ENCODE peak calls at places on chromosomes 7 and 10, in five cellular contexts. O is EL, T is NCI-H1417, H is OCI-LY7, B is body of pancreas. P is an unnamed sample.

GRCh38 chr10:572066-572465 is 117.4 kb downstream of the DIP2C start:
- DNase-seq in O (no peak), T (no peak), H (no peak), B (no peak), P (no peak)

GRCh38 chr7:50416509-50417299 is 33.4 kb downstream of the FIGNL1 start:
- DNase-seq in O (no peak), T (no peak), H (peak), B (no peak), P (no peak)

GRCh38 chr7:70776627-70777101 is 355.3 kb upstream of the GALNT17 start:
- DNase-seq in O (no peak), T (no peak), H (no peak), B (no peak), P (no peak)

GRCh38 chr7:40331915-40332314 is 197.1 kb downstream of the SUGCT start:
- DNase-seq in O (peak), T (no peak), H (no peak), B (no peak), P (no peak)

GRCh38 chr7:39540320-39540719 is 25.9 kb upstream of the YAE1 start:
- DNase-seq in O (no peak), T (peak), H (no peak), B (no peak), P (no peak)

GRCh38 chr10:7872041-7872442 is 53.7 kb downstream of the TAF3 start:
- DNase-seq in O (peak), T (peak), H (peak), B (no peak), P (no peak)

GRCh38 chr7:94303736-94304135 is 91.0 kb upstream of the COL1A2 start:
- DNase-seq in O (peak), T (no peak), H (no peak), B (no peak), P (no peak)

GRCh38 chr10:99370993-99371392 is 41.8 kb downstream of the CNNM1 start:
- DNase-seq in O (peak), T (peak), H (peak), B (peak), P (no peak)

GRCh38 chr7:81527651-81528050 is 242.2 kb downstream of the HGF start:
- DNase-seq in O (peak), T (no peak), H (peak), B (no peak), P (no peak)

GRCh38 chr10:43981232-43981631 is 332.6 kb upstream of the ZNF32 start:
- DNase-seq in O (no peak), T (no peak), H (no peak), B (no peak), P (no peak)

GRCh38 chr10:45419673-45420020 is 45.6 kb downstream of the ALOX5 start:
- DNase-seq in O (no peak), T (peak), H (no peak), B (no peak), P (no peak)

GRCh38 chr10:42953684-42954674 is 122.9 kb upstream of the RET start:
- DNase-seq in O (no peak), T (no peak), H (no peak), B (no peak), P (no peak)

GRCh38 chr7:32204361-32205018 is 134.3 kb upstream of the PDE1C start:
- DNase-seq in O (peak), T (peak), H (peak), B (peak), P (peak)

GRCh38 chr7:106844286-106844997 is 20.6 kb upstream of the PIK3CG start:
- DNase-seq in O (no peak), T (no peak), H (no peak), B (no peak), P (no peak)

GRCh38 chr10:3691482-3691881 is 93.5 kb downstream of the KLF6 start:
- DNase-seq in O (no peak), T (no peak), H (no peak), B (no peak), P (no peak)

GRCh38 chr10:49318751-49319150 is 19.8 kb downstream of the C10orf71 start:
- DNase-seq in O (no peak), T (no peak), H (no peak), B (no peak), P (no peak)

GRCh38 chr7:138285129-138285528 is 174.9 kb upstream of the TRIM24 start:
- DNase-seq in O (no peak), T (no peak), H (no peak), B (peak), P (no peak)

GRCh38 chr7:66508431-66508830 is 120.2 kb upstream of the KCTD7 start:
- DNase-seq in O (no peak), T (no peak), H (no peak), B (no peak), P (no peak)

GRCh38 chr7:74289660-74290589 is 718 bp downstream of the CLIP2 start:
- DNase-seq in O (peak), T (peak), H (no peak), B (peak), P (no peak)

GRCh38 chr10:47381427-47382379 is 2.4 kb downstream of the ZNF488 start:
- DNase-seq in O (no peak), T (no peak), H (no peak), B (no peak), P (no peak)

GRCh38 chr10:628386-629045 is 61.0 kb downstream of the DIP2C start:
- DNase-seq in O (no peak), T (peak), H (no peak), B (no peak), P (no peak)

GRCh38 chr7:48617988-48618387 is 306.4 kb upstream of the CDC14C start:
- DNase-seq in O (no peak), T (no peak), H (no peak), B (no peak), P (no peak)

GRCh38 chr7:92963599-92963998 is 127.2 kb upstream of the CDK6 start:
- DNase-seq in O (no peak), T (no peak), H (no peak), B (peak), P (no peak)

GRCh38 chr10:120278069-120278468 is 179.0 kb upstream of the PLPP4 start:
- DNase-seq in O (no peak), T (no peak), H (no peak), B (no peak), P (no peak)

GRCh38 chr7:155457544-155458316 is at the start of gene EN2:
- DNase-seq in O (no peak), T (peak), H (no peak), B (peak), P (no peak)

GRCh38 chr10:97724341-97724941 is 10.9 kb downstream of the MARVELD1 start:
- DNase-seq in O (peak), T (no peak), H (no peak), B (no peak), P (no peak)

GRCh38 chr10:74434577-74434976 is 283.6 kb downstream of the ADK start:
- DNase-seq in O (no peak), T (no peak), H (no peak), B (no peak), P (no peak)

GRCh38 chr10:118615888-118616287 is 20.4 kb upstream of the PRLHR start:
- DNase-seq in O (no peak), T (no peak), H (no peak), B (no peak), P (no peak)

GRCh38 chr10:944034-944831 is 12.7 kb upstream of the LARP4B start:
- DNase-seq in O (peak), T (no peak), H (no peak), B (peak), P (no peak)

GRCh38 chr10:25934673-25935139 is 677 bp downstream of the MYO3A start:
- DNase-seq in O (no peak), T (peak), H (no peak), B (peak), P (no peak)

GRCh38 chr7:94295805-94296204 is 98.9 kb upstream of the COL1A2 start:
- DNase-seq in O (peak), T (peak), H (no peak), B (no peak), P (no peak)

GRCh38 chr7:2237109-2237602 is 4.4 kb upstream of the MAD1L1 start:
- DNase-seq in O (no peak), T (no peak), H (peak), B (no peak), P (no peak)

GRCh38 chr10:50417486-50417905 is 166.2 kb upstream of the ASAH2 start:
- DNase-seq in O (peak), T (no peak), H (peak), B (no peak), P (no peak)

GRCh38 chr10:83991986-83992753 is 147.1 kb upstream of the GHITM start:
- DNase-seq in O (peak), T (peak), H (peak), B (peak), P (no peak)

GRCh38 chr10:125392140-125392539 is 231.8 kb upstream of the CTBP2 start:
- DNase-seq in O (no peak), T (no peak), H (no peak), B (no peak), P (no peak)

GRCh38 chr10:11170993-11171416 is 153.3 kb downstream of the CELF2 start:
- DNase-seq in O (no peak), T (no peak), H (peak), B (no peak), P (no peak)

GRCh38 chr7:134174797-134175261 is 47.7 kb downstream of the LRGUK start:
- DNase-seq in O (peak), T (no peak), H (no peak), B (no peak), P (no peak)

GRCh38 chr7:45691155-45691656 is 117.0 kb downstream of the ADCY1 start:
- DNase-seq in O (no peak), T (no peak), H (no peak), B (peak), P (peak)

P was measured in LNCaP clone FGC.